ENCODE peak calls at places on chromosomes 2 and 18, in ten cellular contexts. One of them, this sample, is unnamed.

GRCh38 chr18:50790956-50791355 is 28.9 kb downstream of the MRO start:
- DNase-seq in brain microvascular endothelial cell: no peak
- DNase-seq in heart left ventricle: no peak
- DNase-seq in heart right ventricle: no peak
- DNase-seq in transverse colon: no peak
- DNase-seq in DND-41: no peak
- DNase-seq in left ventricle myocardium inferior: no peak
- DNase-seq in PC-3: no peak
- DNase-seq in upper lobe of right lung: no peak
- DNase-seq in tibial artery: no peak
- DNase-seq in this sample: peak; percentile 53

GRCh38 chr2:232699110-232699509 is 2.0 kb downstream of the GIGYF2 start:
- DNase-seq in brain microvascular endothelial cell: no peak
- DNase-seq in left ventricle myocardium inferior: no peak
- DNase-seq in heart right ventricle: no peak
- DNase-seq in PC-3: peak; percentile 9
- DNase-seq in transverse colon: no peak
- DNase-seq in tibial artery: no peak
- DNase-seq in upper lobe of right lung: no peak
- DNase-seq in DND-41: no peak
- DNase-seq in heart left ventricle: no peak
- DNase-seq in this sample: no peak

GRCh38 chr2:162537651-162538050 is 193.7 kb downstream of the GCA start:
- DNase-seq in PC-3: no peak
- DNase-seq in heart left ventricle: no peak
- DNase-seq in upper lobe of right lung: no peak
- DNase-seq in DND-41: no peak
- DNase-seq in transverse colon: no peak
- DNase-seq in brain microvascular endothelial cell: no peak
- DNase-seq in heart right ventricle: no peak
- DNase-seq in left ventricle myocardium inferior: no peak
- DNase-seq in tibial artery: no peak
- DNase-seq in this sample: no peak

GRCh38 chr2:104790100-104790811 is 63.7 kb upstream of the POU3F3 start:
- DNase-seq in brain microvascular endothelial cell: peak; percentile 36
- DNase-seq in heart left ventricle: no peak
- DNase-seq in tibial artery: no peak
- DNase-seq in PC-3: no peak
- DNase-seq in upper lobe of right lung: no peak
- DNase-seq in transverse colon: no peak
- DNase-seq in heart right ventricle: no peak
- DNase-seq in left ventricle myocardium inferior: no peak
- DNase-seq in DND-41: no peak
- DNase-seq in this sample: no peak

GRCh38 chr2:214379227-214379626 is 31.6 kb upstream of the VWC2L start:
- DNase-seq in tibial artery: no peak
- DNase-seq in DND-41: no peak
- DNase-seq in heart right ventricle: no peak
- DNase-seq in brain microvascular endothelial cell: no peak
- DNase-seq in heart left ventricle: no peak
- DNase-seq in upper lobe of right lung: no peak
- DNase-seq in PC-3: peak; percentile 75
- DNase-seq in left ventricle myocardium inferior: no peak
- DNase-seq in transverse colon: no peak
- DNase-seq in this sample: no peak

GRCh38 chr2:188610050-188610444 is 318.4 kb downstream of the GULP1 start:
- DNase-seq in PC-3: no peak
- DNase-seq in left ventricle myocardium inferior: no peak
- DNase-seq in brain microvascular endothelial cell: no peak
- DNase-seq in heart right ventricle: no peak
- DNase-seq in transverse colon: no peak
- DNase-seq in DND-41: no peak
- DNase-seq in upper lobe of right lung: no peak
- DNase-seq in tibial artery: no peak
- DNase-seq in heart left ventricle: no peak
- DNase-seq in this sample: no peak

GRCh38 chr2:31475692-31476091 is 61.1 kb upstream of the XDH start:
- DNase-seq in left ventricle myocardium inferior: no peak
- DNase-seq in upper lobe of right lung: no peak
- DNase-seq in transverse colon: no peak
- DNase-seq in PC-3: no peak
- DNase-seq in DND-41: no peak
- DNase-seq in tibial artery: no peak
- DNase-seq in brain microvascular endothelial cell: peak; percentile 39
- DNase-seq in heart right ventricle: no peak
- DNase-seq in heart left ventricle: no peak
- DNase-seq in this sample: no peak

GRCh38 chr2:157627594-157628281 is 926 bp downstream of the ACVR1C start:
- DNase-seq in tibial artery: no peak
- DNase-seq in PC-3: peak; percentile 16
- DNase-seq in left ventricle myocardium inferior: no peak
- DNase-seq in upper lobe of right lung: no peak
- DNase-seq in DND-41: no peak
- DNase-seq in heart left ventricle: peak; percentile 53
- DNase-seq in transverse colon: peak; percentile 82
- DNase-seq in brain microvascular endothelial cell: peak; percentile 2
- DNase-seq in heart right ventricle: no peak
- DNase-seq in this sample: peak; percentile 17

GRCh38 chr18:73948497-73948896 is 199.1 kb downstream of the FBXO15 start:
- DNase-seq in heart right ventricle: no peak
- DNase-seq in brain microvascular endothelial cell: peak; percentile 50
- DNase-seq in left ventricle myocardium inferior: no peak
- DNase-seq in PC-3: no peak
- DNase-seq in DND-41: no peak
- DNase-seq in heart left ventricle: no peak
- DNase-seq in tibial artery: no peak
- DNase-seq in transverse colon: no peak
- DNase-seq in upper lobe of right lung: no peak
- DNase-seq in this sample: no peak

GRCh38 chr2:56743807-56744206 is 560.0 kb downstream of the CCDC85A start:
- DNase-seq in brain microvascular endothelial cell: no peak
- DNase-seq in DND-41: no peak
- DNase-seq in tibial artery: no peak
- DNase-seq in transverse colon: no peak
- DNase-seq in upper lobe of right lung: no peak
- DNase-seq in heart right ventricle: no peak
- DNase-seq in left ventricle myocardium inferior: no peak
- DNase-seq in PC-3: no peak
- DNase-seq in heart left ventricle: no peak
- DNase-seq in this sample: no peak

GRCh38 chr2:147045113-147045512 is 799.7 kb upstream of the ACVR2A start:
- DNase-seq in DND-41: peak; percentile 52
- DNase-seq in tibial artery: no peak
- DNase-seq in heart left ventricle: no peak
- DNase-seq in PC-3: peak; percentile 79
- DNase-seq in upper lobe of right lung: peak; percentile 45
- DNase-seq in brain microvascular endothelial cell: peak; percentile 39
- DNase-seq in transverse colon: peak; percentile 60
- DNase-seq in heart right ventricle: no peak
- DNase-seq in left ventricle myocardium inferior: no peak
- DNase-seq in this sample: peak; percentile 52

GRCh38 chr2:207847807-207848544 is 78.3 kb upstream of the FZD5 start:
- DNase-seq in brain microvascular endothelial cell: peak; percentile 8
- DNase-seq in upper lobe of right lung: no peak
- DNase-seq in DND-41: peak; percentile 14
- DNase-seq in heart left ventricle: no peak
- DNase-seq in tibial artery: no peak
- DNase-seq in heart right ventricle: no peak
- DNase-seq in transverse colon: peak; percentile 75
- DNase-seq in left ventricle myocardium inferior: no peak
- DNase-seq in PC-3: peak; percentile 84
- DNase-seq in this sample: no peak

GRCh38 chr2:202771741-202772470 is 99.7 kb downstream of the ICA1L start:
- DNase-seq in upper lobe of right lung: no peak
- DNase-seq in heart right ventricle: no peak
- DNase-seq in tibial artery: no peak
- DNase-seq in transverse colon: no peak
- DNase-seq in PC-3: no peak
- DNase-seq in brain microvascular endothelial cell: no peak
- DNase-seq in heart left ventricle: no peak
- DNase-seq in DND-41: no peak
- DNase-seq in left ventricle myocardium inferior: no peak
- DNase-seq in this sample: no peak

GRCh38 chr18:49920731-49921130 is 107.4 kb upstream of the ACAA2 start:
- DNase-seq in DND-41: no peak
- DNase-seq in left ventricle myocardium inferior: no peak
- DNase-seq in brain microvascular endothelial cell: peak; percentile 37
- DNase-seq in PC-3: peak; percentile 49
- DNase-seq in heart left ventricle: no peak
- DNase-seq in upper lobe of right lung: no peak
- DNase-seq in heart right ventricle: no peak
- DNase-seq in tibial artery: no peak
- DNase-seq in transverse colon: no peak
- DNase-seq in this sample: no peak

GRCh38 chr2:85674417-85674816 is 6.4 kb upstream of the SFTPB start:
- DNase-seq in DND-41: no peak
- DNase-seq in left ventricle myocardium inferior: no peak
- DNase-seq in tibial artery: peak; percentile 15
- DNase-seq in PC-3: no peak
- DNase-seq in brain microvascular endothelial cell: no peak
- DNase-seq in heart left ventricle: no peak
- DNase-seq in transverse colon: no peak
- DNase-seq in upper lobe of right lung: no peak
- DNase-seq in heart right ventricle: no peak
- DNase-seq in this sample: no peak

GRCh38 chr2:55887351-55887750 is 36.2 kb downstream of the EFEMP1 start:
- DNase-seq in PC-3: no peak
- DNase-seq in heart left ventricle: no peak
- DNase-seq in heart right ventricle: no peak
- DNase-seq in DND-41: no peak
- DNase-seq in tibial artery: no peak
- DNase-seq in left ventricle myocardium inferior: no peak
- DNase-seq in brain microvascular endothelial cell: no peak
- DNase-seq in upper lobe of right lung: no peak
- DNase-seq in transverse colon: no peak
- DNase-seq in this sample: no peak

GRCh38 chr2:174681983-174682577 is 82.2 kb downstream of the CHRNA1 start:
- DNase-seq in left ventricle myocardium inferior: peak; percentile 53
- DNase-seq in upper lobe of right lung: peak; percentile 76
- DNase-seq in heart right ventricle: peak; percentile 65
- DNase-seq in heart left ventricle: peak; percentile 81
- DNase-seq in tibial artery: peak; percentile 79
- DNase-seq in DND-41: peak; percentile 51
- DNase-seq in brain microvascular endothelial cell: peak; percentile 26
- DNase-seq in PC-3: no peak
- DNase-seq in transverse colon: peak; percentile 31
- DNase-seq in this sample: peak; percentile 12

GRCh38 chr2:85933753-85934594 is 45.2 kb upstream of the ST3GAL5 start:
- DNase-seq in left ventricle myocardium inferior: no peak
- DNase-seq in heart right ventricle: no peak
- DNase-seq in brain microvascular endothelial cell: peak; percentile 92
- DNase-seq in transverse colon: no peak
- DNase-seq in heart left ventricle: no peak
- DNase-seq in tibial artery: no peak
- DNase-seq in PC-3: no peak
- DNase-seq in DND-41: no peak
- DNase-seq in upper lobe of right lung: no peak
- DNase-seq in this sample: no peak

GRCh38 chr2:205686231-205687017 is 4.1 kb downstream of the NRP2 start:
- DNase-seq in brain microvascular endothelial cell: no peak
- DNase-seq in PC-3: no peak
- DNase-seq in heart right ventricle: no peak
- DNase-seq in DND-41: no peak
- DNase-seq in heart left ventricle: no peak
- DNase-seq in left ventricle myocardium inferior: no peak
- DNase-seq in transverse colon: no peak
- DNase-seq in upper lobe of right lung: no peak
- DNase-seq in tibial artery: no peak
- DNase-seq in this sample: no peak
- TF ChIP-seq CTCF in brain microvascular endothelial cell: peak; percentile 63
- TF ChIP-seq CTCF in PC-3: no peak
- TF ChIP-seq CTCF in heart right ventricle: peak; percentile 22
- TF ChIP-seq CTCF in DND-41: no peak
- TF ChIP-seq CTCF in heart left ventricle: no peak
- TF ChIP-seq CTCF in left ventricle myocardium inferior: no peak
- TF ChIP-seq CTCF in transverse colon: no peak
- TF ChIP-seq CTCF in upper lobe of right lung: no peak
- TF ChIP-seq CTCF in tibial artery: no peak
- TF ChIP-seq CTCF in this sample: no peak

DNA sequence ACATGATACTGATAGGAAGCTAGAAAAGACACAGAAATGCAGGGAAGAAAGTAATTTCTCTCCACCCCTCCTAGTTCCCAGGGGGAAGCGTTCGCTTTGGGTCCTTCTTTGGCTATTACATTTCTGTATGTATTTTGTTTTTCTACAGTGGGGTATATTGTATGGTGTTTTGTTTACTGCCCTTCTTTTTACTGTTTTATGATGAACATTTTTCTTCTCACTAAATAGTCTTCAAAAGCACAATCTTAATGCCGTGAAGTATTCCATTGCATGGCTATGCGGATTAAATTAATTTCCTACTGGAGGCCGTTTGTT is 354 bp upstream of the TMBIM1 start:
- DNase-seq in upper lobe of right lung: no peak
- DNase-seq in brain microvascular endothelial cell: no peak
- DNase-seq in heart left ventricle: no peak
- DNase-seq in PC-3: no peak
- DNase-seq in DND-41: no peak
- DNase-seq in tibial artery: no peak
- DNase-seq in heart right ventricle: no peak
- DNase-seq in left ventricle myocardium inferior: no peak
- DNase-seq in transverse colon: no peak
- DNase-seq in this sample: no peak
- H3K27ac ChIP-seq in upper lobe of right lung: peak overlapping the region; percentile 98
- H3K27ac ChIP-seq in brain microvascular endothelial cell: peak overlapping the region; percentile 77
- H3K27ac ChIP-seq in heart left ventricle: peak overlapping the region; percentile 95
- H3K27ac ChIP-seq in PC-3: no peak overlapping the region
- H3K27ac ChIP-seq in DND-41: no peak overlapping the region
- H3K27ac ChIP-seq in tibial artery: peak overlapping the region; percentile 99
- H3K27ac ChIP-seq in heart right ventricle: peak overlapping the region; percentile 97
- H3K27ac ChIP-seq in left ventricle myocardium inferior: peak overlapping the region; percentile 99
- H3K27ac ChIP-seq in transverse colon: peak overlapping the region; percentile 98
- H3K27ac ChIP-seq in this sample: no peak overlapping the region

GRCh38 chr2:119495948-119496347 is 28.3 kb downstream of the SCTR start:
- DNase-seq in heart left ventricle: no peak
- DNase-seq in transverse colon: no peak
- DNase-seq in tibial artery: no peak
- DNase-seq in brain microvascular endothelial cell: no peak
- DNase-seq in PC-3: no peak
- DNase-seq in left ventricle myocardium inferior: no peak
- DNase-seq in DND-41: no peak
- DNase-seq in upper lobe of right lung: no peak
- DNase-seq in heart right ventricle: no peak
- DNase-seq in this sample: no peak
- TF ChIP-seq CTCF in heart left ventricle: no peak
- TF ChIP-seq CTCF in transverse colon: no peak
- TF ChIP-seq CTCF in tibial artery: no peak
- TF ChIP-seq CTCF in brain microvascular endothelial cell: no peak
- TF ChIP-seq CTCF in PC-3: no peak
- TF ChIP-seq CTCF in left ventricle myocardium inferior: peak; percentile 52
- TF ChIP-seq CTCF in DND-41: no peak
- TF ChIP-seq CTCF in upper lobe of right lung: peak; percentile 10
- TF ChIP-seq CTCF in heart right ventricle: peak; percentile 54
- TF ChIP-seq CTCF in this sample: no peak

GRCh38 chr18:2907459-2908145 is 60.8 kb downstream of the EMILIN2 start:
- DNase-seq in heart right ventricle: no peak
- DNase-seq in heart left ventricle: no peak
- DNase-seq in left ventricle myocardium inferior: no peak
- DNase-seq in tibial artery: no peak
- DNase-seq in upper lobe of right lung: no peak
- DNase-seq in brain microvascular endothelial cell: no peak
- DNase-seq in DND-41: peak; percentile 27
- DNase-seq in PC-3: no peak
- DNase-seq in transverse colon: no peak
- DNase-seq in this sample: no peak
- H3K27ac ChIP-seq in heart right ventricle: peak overlapping the region; percentile 60
- H3K27ac ChIP-seq in heart left ventricle: peak overlapping the region; percentile 24
- H3K27ac ChIP-seq in left ventricle myocardium inferior: peak overlapping the region; percentile 73
- H3K27ac ChIP-seq in tibial artery: no peak overlapping the region
- H3K27ac ChIP-seq in upper lobe of right lung: peak overlapping the region; percentile 77
- H3K27ac ChIP-seq in brain microvascular endothelial cell: no peak overlapping the region
- H3K27ac ChIP-seq in DND-41: peak overlapping the region; percentile 74
- H3K27ac ChIP-seq in PC-3: no peak overlapping the region
- H3K27ac ChIP-seq in transverse colon: peak overlapping the region; percentile 83
- H3K27ac ChIP-seq in this sample: no peak overlapping the region